ENCODE peak calls at places on chromosomes 3 and 15, in five cellular contexts. Q is uterus, P is GF-D8, Z is HuH-7.5, L is heart left ventricle. E is an unnamed sample.

GRCh38 chr3:67018105-67018788 is 20.1 kb downstream of the KBTBD8 start:
- DNase-seq in P (no peak), L (peak), Z (no peak), Q (no peak), E (no peak)

GRCh38 chr3:125280966-125281365 is 68.4 kb upstream of the SLC12A8 start:
- DNase-seq in Z (no peak), Q (no peak), P (no peak), L (no peak), E (no peak)

GRCh38 chr3:17832021-17832420 is 89.6 kb upstream of the TBC1D5 start:
- DNase-seq in Q (no peak), P (no peak), Z (no peak), L (no peak), E (no peak)

GRCh38 chr15:58924326-58924725 is 9.2 kb downstream of the SLTM start:
- DNase-seq in L (no peak), Z (no peak), P (no peak), Q (no peak), E (no peak)

GRCh38 chr15:35519536-35520149 is 26.3 kb downstream of the DPH6 start:
- DNase-seq in P (peak), Z (no peak), L (no peak), Q (no peak), E (no peak)

GRCh38 chr3:106631378-106632083 is 745.7 kb upstream of the CCDC54 start:
- DNase-seq in Q (no peak), Z (no peak), P (no peak), L (no peak), E (no peak)

GRCh38 chr3:76698136-76698535 is 341.8 kb upstream of the ROBO2 start:
- DNase-seq in Z (peak), P (no peak), L (no peak), Q (no peak), E (no peak)

GRCh38 chr15:51917493-51917892 is 54.1 kb downstream of the LEO1 start:
- DNase-seq in L (no peak), Z (peak), P (peak), Q (no peak), E (peak)

GRCh38 chr15:47794266-47794914 is 77.1 kb downstream of the SEMA6D start:
- DNase-seq in P (no peak), Z (no peak), L (no peak), Q (no peak), E (no peak)

GRCh38 chr15:55965091-55965490 is 28.3 kb downstream of the NEDD4 start:
- DNase-seq in Z (no peak), P (no peak), L (no peak), Q (no peak), E (no peak)

GRCh38 chr15:65377105-65377975 is 462 bp downstream of the IGDCC3 start:
- DNase-seq in P (no peak), Z (peak), L (no peak), Q (no peak), E (no peak)

E was measured in Caco-2.